ENCODE peak calls at places on chromosomes 16 and 17, in five cellular contexts. Z, B, G, E and H are unnamed samples. For H3K4me1, the result is how much of the 10 kb centered on the place peaks cover.

GRCh38 chr17:29138184-29138955 is 41.8 kb downstream of the MYO18A start:
- DNase-seq in E (no peak), Z (peak), B (no peak), G (no peak), H (no peak)

GRCh38 chr16:75620326-75621169 is 2.5 kb downstream of the ADAT1 start:
- DNase-seq in E (no peak), Z (no peak), G (no peak), B (no peak), H (no peak)

GRCh38 chr17:68307443-68307842 is 16.1 kb downstream of the ARSG start:
- DNase-seq in G (no peak), B (no peak), E (no peak), Z (no peak), H (no peak)

GRCh38 chr17:66777689-66778225 is 57.2 kb upstream of the CACNG5 start:
- DNase-seq in Z (peak), G (no peak), E (no peak), B (no peak), H (no peak)

GRCh38 chr16:19488213-19488640 is 33.7 kb downstream of the GDE1 start:
- DNase-seq in G (no peak), B (no peak), Z (no peak), E (no peak), H (no peak)

GRCh38 chr17:64773836-64774761 is 112.0 kb upstream of the SMURF2 start:
- DNase-seq in E (peak), Z (peak), B (no peak), G (peak), H (peak)

GRCh38 chr17:69326302-69327059 is 452 bp downstream of the ABCA5 start:
- DNase-seq in E (no peak), B (peak), Z (peak), G (no peak), H (no peak)

GRCh38 chr17:61440697-61441096 is 11.5 kb upstream of the TBX4 start:
- DNase-seq in Z (no peak), E (no peak), B (no peak), G (no peak), H (no peak)

GRCh38 chr16:85514601-85515318 is 98.4 kb upstream of the GSE1 start:
- DNase-seq in Z (peak), E (peak), B (peak), G (peak), H (peak)

GRCh38 chr16:62408760-62409159 is 372.5 kb upstream of the CDH8 start:
- DNase-seq in B (peak), G (no peak), Z (no peak), E (no peak), H (no peak)

GRCh38 chr16:86679490-86679889 is 101.1 kb downstream of the FOXL1 start:
- DNase-seq in Z (no peak), E (no peak), G (no peak), B (no peak), H (no peak)

GRCh38 chr16:30923554-30924085 is at the start of gene FBXL19:
- DNase-seq in E (peak), Z (no peak), G (peak), B (peak), H (no peak)

GRCh38 chr16:86597880-86598606 is 19.7 kb downstream of the FOXL1 start:
- DNase-seq in G (no peak), B (no peak), Z (no peak), E (no peak), H (no peak)

GRCh38 chr16:10490141-10490540 is 90.3 kb downstream of the EMP2 start:
- DNase-seq in G (no peak), Z (no peak), B (no peak), E (no peak), H (no peak)

GRCh38 chr16:50244140-50244503 is 22.2 kb upstream of the ADCY7 start:
- DNase-seq in E (no peak), G (no peak), Z (peak), B (no peak), H (no peak)

GRCh38 chr16:87570938-87571867 is 31.1 kb upstream of the JPH3 start:
- DNase-seq in B (no peak), Z (peak), E (peak), G (peak), H (peak)

GRCh38 chr17:67481808-67482207 is 104.7 kb downstream of the PITPNC1 start:
- DNase-seq in G (no peak), B (no peak), E (no peak), Z (peak), H (no peak)

GRCh38 chr17:68763551-68763950 is 162.4 kb upstream of the FAM20A start:
- DNase-seq in E (no peak), G (no peak), B (no peak), Z (peak), H (no peak)

GRCh38 chr16:1027416-1027815 is 45.1 kb upstream of the SSTR5 start:
- DNase-seq in Z (no peak), E (no peak), G (no peak), B (no peak), H (no peak)

GRCh38 chr16:11001611-11002010 is 57.2 kb downstream of the CLEC16A start:
- DNase-seq in G (no peak), E (no peak), Z (no peak), B (no peak), H (no peak)

GRCh38 chr17:48907713-48908046 is 527 bp upstream of the UBE2Z start:
- DNase-seq in G (no peak), Z (peak), B (no peak), E (no peak), H (no peak)

GRCh38 chr17:6465206-6466003 is 21.1 kb downstream of the PIMREG start:
- DNase-seq in E (no peak), G (no peak), Z (no peak), B (no peak), H (no peak)

GRCh38 chr17:82332669-82333278 is 792 bp downstream of the SECTM1 start:
- DNase-seq in B (no peak), E (peak), G (peak), Z (peak), H (peak)

DNA sequence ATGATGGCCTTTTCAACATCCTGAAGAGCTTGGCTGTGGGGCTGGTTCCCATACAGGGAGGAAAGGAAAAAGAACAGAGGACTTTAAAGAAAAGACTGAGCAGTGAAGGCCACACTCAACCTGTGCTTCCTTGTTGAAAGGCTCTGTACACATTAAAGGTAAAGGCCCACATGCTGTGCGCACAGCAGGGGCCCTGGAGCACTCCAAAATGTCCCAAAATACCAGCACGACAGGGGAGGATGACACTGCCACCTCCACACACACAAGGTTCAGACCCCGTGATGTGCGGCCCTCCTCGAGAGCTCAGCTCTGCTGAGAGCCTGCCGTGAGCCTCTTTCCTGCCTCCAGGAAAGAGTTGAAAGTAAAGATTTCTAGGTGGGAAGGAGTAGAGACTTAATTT is 36.5 kb downstream of the FANCA start:
- DNase-seq in Z (no peak), G (no peak), E (no peak), B (no peak), H (no peak)
- H3K4me1 ChIP-seq in Z (under half), G (under half), E (under half), B (under half), H (under half)

GRCh38 chr17:49996495-49997255 is 1.7 kb upstream of the DLX3 start:
- DNase-seq in Z (peak), E (peak), G (peak), B (peak), H (peak)
- H3K4me1 ChIP-seq in Z (under half), E (under half), G (under half), B (under half), H (under half)

GRCh38 chr17:41917192-41917591 is 1.6 kb downstream of the ACLY start:
- DNase-seq in Z (peak), B (no peak), E (no peak), G (no peak), H (no peak)
- H3K4me1 ChIP-seq in Z (under half), B (under half), E (under half), G (under half), H (under half)

DNA sequence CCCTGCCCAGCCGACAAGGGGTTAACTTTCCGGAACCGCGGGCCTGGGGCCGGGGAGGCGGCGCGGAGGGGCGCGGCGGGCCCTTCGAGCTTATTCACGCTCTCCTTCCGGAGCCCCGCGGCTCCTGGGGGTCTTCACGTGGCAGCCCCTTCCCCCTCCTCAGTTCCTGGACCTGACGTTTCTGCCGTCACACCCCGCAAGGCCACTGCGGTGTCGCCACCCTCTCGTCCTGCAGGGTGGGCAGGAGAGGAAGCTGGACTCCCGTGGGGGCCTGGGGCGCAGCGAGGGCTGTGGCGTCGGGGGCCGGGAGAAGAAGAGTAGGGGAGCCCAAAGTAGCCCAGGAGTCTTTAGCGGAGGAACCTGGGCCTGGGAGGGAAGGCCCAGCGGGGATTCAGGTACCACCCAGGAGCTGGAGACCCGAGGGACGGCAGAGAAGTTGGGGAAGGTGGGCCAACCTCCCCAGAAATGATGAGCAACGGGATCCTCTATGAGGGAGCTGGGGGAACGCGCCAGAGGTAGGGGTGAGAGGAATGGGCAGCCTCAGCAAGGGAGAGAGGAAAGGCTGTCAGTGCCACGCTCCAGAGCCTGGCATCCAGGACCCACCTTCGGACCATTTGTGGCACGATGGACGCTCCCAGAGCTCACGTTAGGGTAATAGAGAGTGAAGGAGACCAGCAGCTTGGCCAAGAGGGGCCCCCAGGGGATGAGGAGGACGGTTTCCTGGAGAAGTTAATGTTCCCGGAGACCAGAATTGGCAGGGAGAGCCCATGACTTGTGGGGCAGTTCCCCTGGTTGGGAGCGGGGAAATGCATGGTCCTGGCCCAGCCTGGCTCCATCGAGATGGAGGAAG is 3.3 kb upstream of the HIC1 start:
- DNase-seq in E (peak), G (no peak), B (no peak), Z (no peak), H (no peak)
- H3K4me1 ChIP-seq in E (under half), G (under half), B (under half), Z (under half), H (under half)

DNA sequence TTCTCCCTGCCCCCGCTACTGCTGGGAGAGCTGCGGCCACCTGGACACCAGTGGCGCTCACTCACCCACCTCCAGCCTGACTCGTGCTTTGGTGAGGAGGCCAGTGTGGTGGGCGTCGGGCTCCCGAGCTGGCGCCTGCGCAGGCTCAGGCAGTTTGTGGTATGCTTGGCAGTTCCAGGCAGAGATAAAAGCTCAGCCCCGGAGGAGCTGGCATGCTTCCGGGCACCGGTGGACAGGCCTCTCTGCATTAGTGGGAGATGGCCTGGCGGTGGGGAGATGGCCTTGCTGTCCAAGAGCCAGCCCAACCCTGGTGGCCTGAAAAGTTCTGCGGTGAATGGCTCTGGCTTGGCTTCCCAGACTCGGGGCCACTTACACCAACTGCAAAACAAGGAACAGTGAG is 4.1 kb downstream of the ADGRG1 start:
- DNase-seq in E (no peak), B (no peak), G (no peak), Z (peak), H (no peak)
- H3K4me1 ChIP-seq in E (under half), B (under half), G (under half), Z (under half), H (under half)

DNA sequence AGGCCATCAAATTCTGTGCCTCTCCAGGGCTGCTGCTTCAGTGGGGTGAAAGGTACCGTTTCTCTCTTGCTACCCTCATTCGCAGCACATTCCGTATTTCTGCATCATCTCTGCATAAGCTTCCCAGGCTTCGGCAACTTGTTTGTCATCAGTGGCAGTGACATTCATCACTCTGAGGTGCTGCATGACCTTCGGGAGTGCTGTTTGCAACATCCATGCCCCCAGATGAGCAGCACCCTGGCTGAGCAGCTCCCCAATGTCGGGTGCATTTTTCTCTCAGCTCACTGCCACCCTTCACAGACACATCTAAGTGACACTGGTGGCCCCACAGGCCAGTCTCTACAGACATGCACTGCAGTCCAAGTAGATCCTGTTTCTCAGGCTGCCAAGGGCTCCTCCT is 3.8 kb downstream of the CREBBP start:
- DNase-seq in E (no peak), G (no peak), B (no peak), Z (peak), H (no peak)
- H3K4me1 ChIP-seq in E (under half), G (under half), B (under half), Z (under half), H (under half)

GRCh38 chr17:14306602-14307001 is 5.7 kb downstream of the HS3ST3B1 start:
- DNase-seq in Z (no peak), E (no peak), G (no peak), B (no peak), H (no peak)

GRCh38 chr17:14307560-14308024 is 6.7 kb downstream of the HS3ST3B1 start:
- DNase-seq in G (no peak), E (no peak), B (no peak), Z (peak), H (no peak)

GRCh38 chr17:14304876-14305636 is 4.2 kb downstream of the HS3ST3B1 start:
- DNase-seq in Z (no peak), G (no peak), E (no peak), B (no peak), H (no peak)

GRCh38 chr17:14304222-14304844 is 3.5 kb downstream of the HS3ST3B1 start:
- DNase-seq in E (no peak), Z (no peak), B (no peak), G (no peak), H (no peak)

DNA sequence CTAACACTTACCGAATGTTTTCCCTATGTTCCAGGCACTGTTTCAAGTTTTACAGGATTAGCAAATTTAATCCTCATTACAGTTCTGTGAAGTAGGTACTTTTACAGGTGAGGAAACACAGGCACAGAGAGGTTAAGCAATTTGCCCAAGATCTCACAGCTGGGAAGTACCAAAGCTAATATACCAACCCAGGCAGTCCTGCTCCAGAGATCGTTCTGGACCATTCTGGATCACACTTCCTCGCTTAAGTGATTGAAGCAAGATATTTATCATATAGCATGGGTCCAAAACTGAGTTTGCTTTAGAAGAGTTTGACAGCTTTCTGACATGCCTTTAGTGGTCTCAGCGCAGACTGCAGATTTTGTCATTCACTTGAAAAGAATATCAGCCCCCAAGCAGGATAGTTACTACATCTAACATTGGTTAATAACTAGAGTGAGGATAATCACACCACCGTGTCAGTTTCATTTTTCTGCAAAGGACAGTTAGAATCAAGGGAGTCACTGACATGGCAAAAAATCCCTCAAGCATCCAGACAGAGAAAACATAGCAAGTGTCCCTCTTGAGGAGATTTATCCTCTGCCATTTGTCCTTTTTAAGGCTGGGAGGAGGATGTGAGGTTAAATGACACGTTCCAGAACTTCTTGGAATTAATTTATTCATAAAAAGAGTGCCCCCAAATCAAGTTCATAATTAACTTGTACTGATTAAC is 5.1 kb downstream of the HS3ST3B1 start:
- DNase-seq in G (no peak), B (no peak), E (no peak), Z (no peak), H (no peak)
- H3K4me1 ChIP-seq in G (under half), B (under half), E (under half), Z (under half), H (under half)